ENCODE peak calls at places on chromosome 3, in five cellular contexts. One of them, this sample, is unnamed.
A peak's percentile ranks its signal among the peaks of the same experiment; 100 is the strongest.

GRCh38 chr3:66376568-66376967 is 124.3 kb downstream of the LRIG1 start:
- DNase-seq in left kidney: no peak
- DNase-seq in activated naive CD4-positive, alpha-beta T cell: no peak
- DNase-seq in germinal center: no peak
- DNase-seq in stomach: no peak
- DNase-seq in this sample: no peak

GRCh38 chr3:77815467-77815866 is 775.6 kb downstream of the ROBO2 start:
- DNase-seq in left kidney: peak; percentile 23
- DNase-seq in activated naive CD4-positive, alpha-beta T cell: no peak
- DNase-seq in germinal center: no peak
- DNase-seq in stomach: no peak
- DNase-seq in this sample: no peak

GRCh38 chr3:151282921-151283320 is 4.6 kb upstream of the P2RY14 start:
- DNase-seq in left kidney: peak; percentile 78
- DNase-seq in activated naive CD4-positive, alpha-beta T cell: no peak
- DNase-seq in germinal center: peak; percentile 55
- DNase-seq in stomach: no peak
- DNase-seq in this sample: peak; percentile 39

GRCh38 chr3:158532099-158532734 is 38.8 kb upstream of the MLF1 start:
- DNase-seq in left kidney: peak; percentile 62
- DNase-seq in activated naive CD4-positive, alpha-beta T cell: no peak
- DNase-seq in germinal center: peak; percentile 5
- DNase-seq in stomach: no peak
- DNase-seq in this sample: peak; percentile 29

GRCh38 chr3:152320201-152320617 is 51.5 kb downstream of the MBNL1 start:
- DNase-seq in left kidney: peak; percentile 39
- DNase-seq in activated naive CD4-positive, alpha-beta T cell: no peak
- DNase-seq in germinal center: no peak
- DNase-seq in stomach: no peak
- DNase-seq in this sample: peak; percentile 10

GRCh38 chr3:20256144-20256543 is 70.1 kb upstream of the SGO1 start:
- DNase-seq in left kidney: no peak
- DNase-seq in activated naive CD4-positive, alpha-beta T cell: no peak
- DNase-seq in germinal center: no peak
- DNase-seq in stomach: no peak
- DNase-seq in this sample: no peak

GRCh38 chr3:1365528-1365927 is 272.7 kb downstream of the CNTN6 start:
- DNase-seq in left kidney: no peak
- DNase-seq in activated naive CD4-positive, alpha-beta T cell: no peak
- DNase-seq in germinal center: no peak
- DNase-seq in stomach: no peak
- DNase-seq in this sample: no peak

GRCh38 chr3:45817788-45818523 is 21.6 kb upstream of the SLC6A20 start:
- DNase-seq in left kidney: no peak
- DNase-seq in activated naive CD4-positive, alpha-beta T cell: no peak
- DNase-seq in germinal center: no peak
- DNase-seq in stomach: peak; percentile 57
- DNase-seq in this sample: no peak

GRCh38 chr3:183033746-183034145 is 53.4 kb upstream of the DCUN1D1 start:
- DNase-seq in left kidney: no peak
- DNase-seq in activated naive CD4-positive, alpha-beta T cell: no peak
- DNase-seq in germinal center: no peak
- DNase-seq in stomach: no peak
- DNase-seq in this sample: no peak

GRCh38 chr3:189458536-189458935 is 172.7 kb upstream of the TP63 start:
- DNase-seq in left kidney: peak; percentile 83
- DNase-seq in activated naive CD4-positive, alpha-beta T cell: no peak
- DNase-seq in germinal center: no peak
- DNase-seq in stomach: peak; percentile 33
- DNase-seq in this sample: no peak

GRCh38 chr3:157130138-157130880 is 29.6 kb downstream of the CCNL1 start:
- DNase-seq in left kidney: peak; percentile 95
- DNase-seq in activated naive CD4-positive, alpha-beta T cell: peak; percentile 60
- DNase-seq in germinal center: peak; percentile 19
- DNase-seq in stomach: peak; percentile 63
- DNase-seq in this sample: peak; percentile 67

GRCh38 chr3:49081429-49081828 is 12.4 kb downstream of the QRICH1 start:
- DNase-seq in left kidney: no peak
- DNase-seq in activated naive CD4-positive, alpha-beta T cell: no peak
- DNase-seq in germinal center: no peak
- DNase-seq in stomach: no peak
- DNase-seq in this sample: no peak

GRCh38 chr3:166713787-166714186 is 666.3 kb downstream of the ZBBX start:
- DNase-seq in left kidney: no peak
- DNase-seq in activated naive CD4-positive, alpha-beta T cell: no peak
- DNase-seq in germinal center: no peak
- DNase-seq in stomach: no peak
- DNase-seq in this sample: no peak

This sample was measured in NCI-H2227 treated with DMSO at 0.1 percent for 48 hours.